ENCODE peak calls at places on chromosomes 7 and 10, in five cellular contexts. Z, C, M, O and I are unnamed samples.
A peak's percentile ranks its signal among the peaks of the same experiment; 100 is the strongest.

GRCh38 chr7:153472516-153472915 is 579.7 kb upstream of the DPP6 start:
- DNase-seq in Z (no peak), C (no peak), M (no peak), O (no peak), I (no peak)

GRCh38 chr10:93015722-93016121 is 44.9 kb upstream of the CYP26C1 start:
- DNase-seq in Z (no peak), C (no peak), M (no peak), O (no peak), I (no peak)

GRCh38 chr10:114523876-114524275 is 119.6 kb upstream of the AFAP1L2 start:
- DNase-seq in Z (no peak), C (no peak), M (no peak), O (no peak), I (no peak)

GRCh38 chr7:8387551-8388256 is 45.7 kb upstream of the NXPH1 start:
- DNase-seq in Z (no peak), C (no peak), M (no peak), O (no peak), I (no peak)

GRCh38 chr10:69337312-69338132 is 59.2 kb downstream of the HK1 start:
- DNase-seq in Z (no peak), C (peak; percentile 94), M (peak; percentile 95), O (no peak), I (peak; percentile 26)

GRCh38 chr7:29109356-29109755 is 37.0 kb downstream of the CPVL start:
- DNase-seq in Z (no peak), C (no peak), M (no peak), O (no peak), I (no peak)

GRCh38 chr10:8637640-8638039 is 583.2 kb downstream of the GATA3 start:
- DNase-seq in Z (no peak), C (no peak), M (no peak), O (no peak), I (no peak)

GRCh38 chr10:100730739-100731602 is 14.4 kb upstream of the PAX2 start:
- DNase-seq in Z (peak; percentile 56), C (no peak), M (no peak), O (no peak), I (no peak)

GRCh38 chr7:118202056-118202455 is 18.1 kb downstream of the LSM8 start:
- DNase-seq in Z (no peak), C (no peak), M (no peak), O (no peak), I (no peak)

GRCh38 chr10:132364594-132364970 is 32.4 kb upstream of the PWWP2B start:
- DNase-seq in Z (no peak), C (no peak), M (no peak), O (no peak), I (no peak)

GRCh38 chr7:149743481-149743880 is 29.9 kb downstream of the ZNF467 start:
- DNase-seq in Z (no peak), C (no peak), M (no peak), O (no peak), I (no peak)

GRCh38 chr10:23829556-23829955 is 379.4 kb upstream of the KIAA1217 start:
- DNase-seq in Z (no peak), C (no peak), M (no peak), O (no peak), I (no peak)

GRCh38 chr7:158286210-158286609 is 301.4 kb downstream of the PTPRN2 start:
- DNase-seq in Z (no peak), C (no peak), M (no peak), O (no peak), I (no peak)

GRCh38 chr7:47609803-47610452 is 28.0 kb upstream of the TNS3 start:
- DNase-seq in Z (no peak), C (peak; percentile 83), M (no peak), O (no peak), I (no peak)

GRCh38 chr7:114294036-114294435 is 120.6 kb upstream of the FOXP2 start:
- DNase-seq in Z (no peak), C (no peak), M (no peak), O (no peak), I (no peak)

GRCh38 chr7:44595934-44596635 is 10.3 kb upstream of the OGDH start:
- DNase-seq in Z (no peak), C (peak; percentile 47), M (no peak), O (no peak), I (no peak)

GRCh38 chr7:148883233-148884048 is 650 bp downstream of the EZH2 start:
- DNase-seq in Z (peak; percentile 69), C (no peak), M (no peak), O (no peak), I (no peak)

GRCh38 chr7:82455295-82455694 is 11.7 kb upstream of the CACNA2D1 start:
- DNase-seq in Z (no peak), C (no peak), M (no peak), O (no peak), I (no peak)

DNA sequence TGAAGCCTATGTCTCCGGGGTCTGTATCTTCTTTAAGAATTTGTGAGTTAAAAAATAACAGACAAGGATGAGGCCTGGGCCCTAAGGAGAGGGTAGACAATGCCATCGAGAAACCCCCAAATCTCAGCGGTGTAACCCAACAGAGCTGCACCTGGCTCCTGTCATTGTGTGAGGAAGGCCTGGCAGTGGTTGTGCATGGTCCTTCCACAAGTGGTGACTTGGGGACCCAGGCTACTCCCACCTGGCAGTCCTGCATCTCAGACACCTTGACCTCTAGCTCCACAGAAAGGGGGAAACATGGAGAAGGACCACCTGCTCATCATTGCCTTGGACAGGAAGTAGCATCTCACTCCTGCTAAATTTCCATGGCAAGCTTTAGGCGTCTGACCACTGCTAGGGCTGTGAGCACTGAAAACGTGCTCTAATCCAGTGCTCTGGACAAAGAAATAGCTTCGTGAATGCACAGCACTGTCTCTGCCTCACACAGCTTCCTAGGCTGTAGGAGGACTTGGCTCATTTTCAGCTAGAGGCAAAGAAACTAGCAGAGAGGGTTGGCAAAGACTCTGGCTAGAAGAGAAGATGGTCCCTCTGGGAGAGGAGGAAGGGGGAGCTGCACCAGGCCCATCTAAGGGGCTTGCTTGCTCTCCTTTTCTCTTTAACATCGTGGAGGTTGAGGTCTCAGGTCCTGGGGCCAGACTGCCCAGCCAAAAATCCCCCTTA is 273.9 kb upstream of the ZMIZ1 start:
- DNase-seq in Z (no peak), C (no peak), M (no peak), O (no peak), I (no peak)
- TF ChIP-seq EZH2 in Z (no peak), C (no peak), M (no peak), O (no peak), I (no peak)

DNA sequence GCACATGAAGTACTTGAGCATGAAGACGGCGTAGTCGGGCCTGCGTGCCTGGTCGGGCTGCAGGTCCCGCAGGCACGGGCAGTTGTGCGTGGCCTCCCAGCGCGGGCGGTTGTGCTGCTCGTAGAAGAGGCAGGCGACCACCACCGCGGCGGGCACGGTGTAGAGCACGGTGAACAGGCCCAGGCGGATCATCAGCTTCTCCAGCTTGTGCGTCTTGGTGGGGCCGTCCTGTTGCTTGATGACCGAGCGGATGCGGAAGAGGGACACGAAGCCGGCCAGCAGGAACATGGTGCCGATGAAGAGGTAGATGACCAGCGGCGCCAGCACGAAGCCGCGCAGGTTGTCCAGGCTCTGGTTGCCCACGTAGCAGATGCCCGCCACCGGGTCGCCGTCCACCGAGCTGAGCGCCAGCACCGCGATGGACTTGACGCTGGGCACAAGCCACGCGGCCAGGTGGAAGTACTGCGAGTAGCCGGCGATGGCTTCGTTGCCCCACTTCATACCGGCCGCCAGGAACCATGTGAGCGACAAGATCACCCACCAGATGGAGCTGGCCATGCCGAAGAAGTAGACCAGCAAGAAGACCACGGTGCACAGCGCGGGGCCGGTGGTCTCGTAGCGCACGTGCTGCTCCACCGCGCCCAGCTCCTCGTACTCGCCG is 2.3 kb downstream of the FZD8 start:
- DNase-seq in Z (peak; percentile 68), C (peak; percentile 33), M (peak; percentile 46), O (no peak), I (no peak)
- TF ChIP-seq EZH2 in Z (no peak), C (peak; percentile 44), M (no peak), O (no peak), I (no peak)

GRCh38 chr10:21497177-21497807 is 28.2 kb downstream of the SKIDA1 start:
- DNase-seq in Z (peak; percentile 90), C (peak; percentile 86), M (peak; percentile 81), O (no peak), I (no peak)
- TF ChIP-seq EZH2 in Z (no peak), C (no peak), M (no peak), O (no peak), I (no peak)

GRCh38 chr7:155449880-155450557 is 7.9 kb upstream of the EN2 start:
- DNase-seq in Z (no peak), C (no peak), M (no peak), O (no peak), I (no peak)
- TF ChIP-seq EZH2 in Z (peak; percentile 44), C (peak; percentile 16), M (no peak), O (peak; percentile 24), I (no peak)

GRCh38 chr7:27119412-27119911 is 11.1 kb downstream of the HOXA4 start:
- DNase-seq in Z (no peak), C (no peak), M (no peak), O (no peak), I (no peak)
- TF ChIP-seq EZH2 in Z (peak; percentile 6), C (no peak), M (no peak), O (no peak), I (no peak)

GRCh38 chr7:123662755-123663154 is 7.1 kb downstream of the LMOD2 start:
- DNase-seq in Z (no peak), C (no peak), M (no peak), O (no peak), I (no peak)
- TF ChIP-seq EZH2 in Z (no peak), C (no peak), M (no peak), O (no peak), I (no peak)

GRCh38 chr7:27144799-27145166 is 1.3 kb upstream of the HOXA5 start:
- DNase-seq in Z (no peak), C (no peak), M (peak; percentile 62), O (no peak), I (no peak)
- TF ChIP-seq EZH2 in Z (no peak), C (no peak), M (no peak), O (no peak), I (no peak)

GRCh38 chr10:66284621-66285020 is 641.2 kb upstream of the LRRTM3 start:
- DNase-seq in Z (no peak), C (no peak), M (no peak), O (no peak), I (no peak)
- TF ChIP-seq EZH2 in Z (no peak), C (no peak), M (no peak), O (no peak), I (no peak)